ENCODE peak calls at places on chromosome 21, in five cellular contexts. I is astrocyte, K is neural crest cell, B is pancreas, R is lung. J is an unnamed sample.

GRCh38 chr21:14677639-14678179 is 131.6 kb upstream of the SAMSN1 start:
- DNase-seq in I (no peak), K (no peak), B (no peak), R (no peak), J (no peak)

GRCh38 chr21:31873696-31874599 is 1.1 kb downstream of the HUNK start:
- DNase-seq in I (peak), K (peak), B (peak), R (peak), J (no peak)

GRCh38 chr21:44964381-44964780 is 24.6 kb downstream of the SLX9 start:
- DNase-seq in I (no peak), K (no peak), B (no peak), R (no peak), J (no peak)

GRCh38 chr21:31557421-31557955 is 102.0 kb upstream of the SOD1 start:
- DNase-seq in I (no peak), K (peak), B (peak), R (no peak), J (no peak)

GRCh38 chr21:37557261-37557950 is 190.8 kb downstream of the DYRK1A start:
- DNase-seq in I (no peak), K (no peak), B (no peak), R (no peak), J (no peak)

GRCh38 chr21:31088196-31088751 is 50.0 kb upstream of the KRTAP19-8 start:
- DNase-seq in I (no peak), K (no peak), B (no peak), R (no peak), J (no peak)

GRCh38 chr21:19463966-19464365 is 1060.4 kb upstream of the TMPRSS15 start:
- DNase-seq in I (no peak), K (no peak), B (no peak), R (no peak), J (no peak)

GRCh38 chr21:45818904-45819285 is 162.7 kb upstream of the COL6A1 start:
- DNase-seq in I (peak), K (no peak), B (no peak), R (no peak), J (peak)

GRCh38 chr21:38796426-38796825 is 9.3 kb upstream of the ETS2 start:
- DNase-seq in I (peak), K (no peak), B (no peak), R (no peak), J (no peak)

GRCh38 chr21:19712441-19712840 is 1285.8 kb upstream of the NCAM2 start:
- DNase-seq in I (no peak), K (no peak), B (no peak), R (no peak), J (no peak)

GRCh38 chr21:29208666-29209059 is 78.2 kb downstream of the MAP3K7CL start:
- DNase-seq in I (peak), K (no peak), B (no peak), R (no peak), J (peak)

GRCh38 chr21:45406801-45407628 is 2.0 kb downstream of the COL18A1 start:
- DNase-seq in I (no peak), K (no peak), B (peak), R (no peak), J (no peak)

GRCh38 chr21:15682182-15682895 is 47.4 kb upstream of the USP25 start:
- DNase-seq in I (peak), K (no peak), B (no peak), R (no peak), J (peak)

GRCh38 chr21:43815107-43815742 is 25.8 kb downstream of the RRP1 start:
- DNase-seq in I (no peak), K (no peak), B (no peak), R (no peak), J (no peak)

GRCh38 chr21:29148535-29148934 is 18.1 kb downstream of the MAP3K7CL start:
- DNase-seq in I (peak), K (no peak), B (no peak), R (no peak), J (peak)

GRCh38 chr21:45640888-45641479 is 2.5 kb upstream of the PCBP3 start:
- DNase-seq in I (no peak), K (no peak), B (no peak), R (no peak), J (no peak)

GRCh38 chr21:25329227-25329626 is 278.1 kb downstream of the MRPL39 start:
- DNase-seq in I (peak), K (no peak), B (no peak), R (no peak), J (peak)

GRCh38 chr21:38323721-38324591 is 67.2 kb downstream of the KCNJ15 start:
- DNase-seq in I (peak), K (no peak), B (no peak), R (no peak), J (peak)

DNA sequence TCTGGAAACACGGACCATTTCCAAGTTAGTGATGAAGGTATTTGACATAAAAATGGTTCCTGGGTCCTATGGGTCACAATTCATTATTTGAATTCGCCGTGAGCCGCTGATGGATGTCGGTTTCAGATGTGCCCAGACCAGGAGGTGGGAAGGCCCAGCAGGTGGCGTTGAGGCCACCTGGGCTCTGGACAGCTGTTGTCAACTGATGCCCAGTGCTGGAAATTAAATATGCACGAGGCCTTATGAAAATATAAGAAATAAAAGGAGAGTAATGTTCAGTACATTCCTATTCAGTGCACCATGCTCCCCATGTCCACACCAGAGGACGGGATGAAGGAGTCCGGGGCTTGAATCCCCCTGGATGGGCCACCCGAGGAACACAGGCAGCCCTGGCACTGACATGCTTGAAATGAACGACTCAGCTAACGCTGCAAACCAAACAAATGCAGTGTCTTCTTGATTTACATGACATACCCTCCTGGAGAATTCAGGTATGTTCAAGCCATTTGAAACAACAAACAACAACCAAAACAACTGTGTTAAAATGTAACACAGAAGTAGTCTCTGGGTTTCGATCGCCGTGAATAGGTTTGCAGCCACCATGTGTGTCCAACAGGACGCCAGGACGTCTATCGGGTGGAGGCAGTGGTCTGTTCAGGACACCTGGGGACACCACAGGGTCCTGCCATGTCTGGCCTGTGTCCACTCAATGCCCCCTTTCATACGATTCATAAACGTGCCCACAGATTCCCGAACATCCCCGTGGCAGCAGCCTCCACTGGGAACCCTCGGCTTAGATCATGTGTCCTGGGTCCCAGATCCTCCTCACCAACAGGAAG is 6.1 kb downstream of the TFF3 start:
- DNase-seq in I (no peak), K (no peak), B (no peak), R (no peak), J (no peak)
- TF ChIP-seq CTCF in I (no peak), K (no peak), B (no peak), R (no peak), J (no peak)

GRCh38 chr21:34362136-34362444 is 1.7 kb upstream of the KCNE2 start:
- DNase-seq in I (no peak), K (no peak), B (no peak), R (no peak), J (no peak)
- TF ChIP-seq CTCF in I (no peak), K (no peak), B (no peak), R (no peak), J (peak)

GRCh38 chr21:18369115-18369514 is 34.5 kb downstream of the TMPRSS15 start:
- DNase-seq in I (no peak), K (no peak), B (no peak), R (no peak), J (no peak)
- TF ChIP-seq CTCF in I (peak), K (peak), B (no peak), R (no peak), J (peak)

DNA sequence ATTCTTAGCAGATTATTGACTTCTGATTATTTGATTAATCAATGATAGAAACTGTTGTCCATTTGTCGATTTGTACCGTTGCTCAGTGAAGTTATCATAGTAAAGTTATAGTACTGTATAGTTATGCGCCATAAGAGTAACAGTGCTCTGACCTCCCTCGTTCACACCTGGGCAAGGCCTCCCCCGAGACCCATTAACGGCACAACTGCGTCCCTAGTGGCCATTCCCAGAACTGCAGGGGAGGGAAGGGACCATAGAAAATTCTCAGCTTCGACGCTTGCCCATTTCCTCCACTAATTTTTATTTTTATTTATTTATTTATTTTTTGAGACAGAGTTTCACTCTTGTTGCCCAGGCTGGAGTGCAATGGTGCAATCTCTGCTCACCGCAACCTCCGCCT is 334.4 kb downstream of the DSCAM start:
- DNase-seq in I (no peak), K (peak), B (no peak), R (no peak), J (no peak)
- TF ChIP-seq CTCF in I (no peak), K (peak), B (peak), R (no peak), J (peak)

DNA sequence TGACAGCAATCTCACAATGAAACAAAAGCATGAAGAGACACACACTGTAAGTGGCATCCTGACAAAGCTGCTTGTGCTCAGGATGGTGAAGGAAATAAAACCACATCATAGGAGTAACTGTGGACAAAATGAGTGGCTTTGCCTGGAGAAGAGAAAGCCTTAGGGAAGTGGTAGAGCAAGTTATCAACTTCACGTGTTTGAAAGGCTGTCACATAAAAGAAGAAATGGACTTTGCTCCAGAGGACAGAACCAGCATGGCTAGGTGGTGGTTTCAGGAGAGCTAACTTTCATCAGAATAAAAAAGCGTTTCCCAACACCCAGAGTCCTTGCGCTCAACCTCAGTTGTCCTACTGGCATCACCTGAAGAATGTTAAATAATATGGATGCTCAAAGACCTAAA is 139.9 kb downstream of the SETD4 start:
- DNase-seq in I (no peak), K (no peak), B (no peak), R (no peak), J (no peak)
- TF ChIP-seq CTCF in I (no peak), K (no peak), B (no peak), R (no peak), J (no peak)

J was measured in HFFc6.